ENCODE peak calls at places on chromosomes 11 and 22, in nine cellular contexts. J is nephron progenitor cell, Y is hepatocyte, V is pancreas, A is HL-60, Z is progenitor cell of endocrine pancreas, G is neural progenitor cell, S is ovary, B is dorsolateral prefrontal cortex. X is an unnamed sample.

GRCh38 chr22:44580176-44580575 is 82.1 kb upstream of the RTL6 start:
- DNase-seq in Y (no peak), Z (no peak), J (no peak), S (peak; percentile 5), V (no peak), A (no peak), G (no peak), B (no peak), X (no peak)

GRCh38 chr11:107203656-107204055 is 185.4 kb upstream of the GUCY1A2 start:
- DNase-seq in J (no peak), A (peak; percentile 61), S (no peak), Y (peak; percentile 40), V (no peak), G (no peak), Z (no peak), B (no peak), X (no peak)

GRCh38 chr22:23591846-23592245 is 11.8 kb upstream of the IGLL1 start:
- DNase-seq in Z (no peak), J (no peak), A (no peak), V (no peak), B (no peak), S (peak; percentile 80), Y (no peak), G (no peak), X (no peak)

GRCh38 chr11:117146521-117146920 is 2.4 kb downstream of the PAFAH1B2 start:
- DNase-seq in J (no peak), Z (no peak), Y (no peak), S (no peak), V (no peak), A (peak; percentile 18), B (no peak), G (no peak), X (no peak)

GRCh38 chr11:124878497-124879228 is 13.4 kb downstream of the ROBO3 start:
- DNase-seq in G (no peak), Y (no peak), B (no peak), A (no peak), V (no peak), J (no peak), Z (no peak), S (no peak), X (no peak)

GRCh38 chr11:45485070-45485716 is 180.2 kb downstream of the CHST1 start:
- DNase-seq in V (no peak), Z (no peak), S (no peak), A (no peak), G (no peak), Y (no peak), B (no peak), J (no peak), X (no peak)

GRCh38 chr11:79902493-79902892 is 461.7 kb upstream of the TENM4 start:
- DNase-seq in S (no peak), B (no peak), Y (peak; percentile 28), G (no peak), V (no peak), Z (no peak), A (no peak), J (no peak), X (no peak)

GRCh38 chr11:104870910-104871309 is 27.4 kb downstream of the CASP12 start:
- DNase-seq in G (no peak), S (no peak), Y (no peak), Z (no peak), J (no peak), A (no peak), V (no peak), B (no peak), X (no peak)

GRCh38 chr11:85694385-85694980 is 8.5 kb upstream of the CCDC89 start:
- DNase-seq in J (no peak), A (peak; percentile 13), G (peak; percentile 31), S (no peak), Z (no peak), B (no peak), V (no peak), Y (peak; percentile 63), X (peak; percentile 6)

GRCh38 chr22:24339452-24339747 is 68.8 kb downstream of the SPECC1L start:
- DNase-seq in B (no peak), J (no peak), G (no peak), S (no peak), A (no peak), Z (no peak), V (no peak), Y (no peak), X (no peak)

GRCh38 chr11:128172046-128172878 is 415.1 kb downstream of the ETS1 start:
- DNase-seq in A (peak; percentile 63), S (peak; percentile 83), Z (peak; percentile 57), G (peak; percentile 85), J (peak; percentile 87), B (peak; percentile 59), Y (peak; percentile 89), V (peak; percentile 55), X (peak; percentile 77)
- TF ChIP-seq CTCF in A (peak; percentile 43), S (peak; percentile 59), Z (peak; percentile 89), G (peak; percentile 91), J (peak; percentile 84), B (peak; percentile 84), Y (peak; percentile 80), V (peak; percentile 65), X (peak; percentile 57)

GRCh38 chr22:33653525-33654063 is 266.7 kb downstream of the LARGE1 start:
- DNase-seq in Y (no peak), V (no peak), Z (no peak), A (no peak), S (no peak), J (no peak), G (no peak), B (no peak), X (no peak)
- TF ChIP-seq CTCF in Y (no peak), V (no peak), Z (no peak), A (no peak), S (no peak), J (no peak), G (no peak), B (no peak), X (no peak)

GRCh38 chr11:60633645-60634044 is 65.8 kb upstream of the MS4A8 start:
- DNase-seq in B (no peak), J (no peak), Y (no peak), A (no peak), G (no peak), S (no peak), Z (no peak), V (no peak), X (no peak)

GRCh38 chr11:60631939-60632338 is 67.5 kb upstream of the MS4A8 start:
- DNase-seq in B (no peak), Z (no peak), J (no peak), Y (no peak), V (no peak), A (no peak), G (no peak), S (no peak), X (no peak)

GRCh38 chr11:60629399-60629798 is 70.0 kb upstream of the MS4A8 start:
- DNase-seq in A (no peak), Y (no peak), V (no peak), G (no peak), S (no peak), J (no peak), B (no peak), Z (no peak), X (no peak)

GRCh38 chr11:60634151-60634550 is 65.3 kb upstream of the MS4A8 start:
- DNase-seq in J (peak; percentile 15), B (no peak), Z (no peak), G (peak; percentile 57), S (no peak), Y (no peak), V (no peak), A (no peak), X (peak; percentile 10)
- TF ChIP-seq CTCF in J (peak; percentile 41), B (no peak), Z (peak; percentile 51), G (peak; percentile 59), S (no peak), Y (peak; percentile 18), V (no peak), A (peak; percentile 3), X (no peak)

DNA sequence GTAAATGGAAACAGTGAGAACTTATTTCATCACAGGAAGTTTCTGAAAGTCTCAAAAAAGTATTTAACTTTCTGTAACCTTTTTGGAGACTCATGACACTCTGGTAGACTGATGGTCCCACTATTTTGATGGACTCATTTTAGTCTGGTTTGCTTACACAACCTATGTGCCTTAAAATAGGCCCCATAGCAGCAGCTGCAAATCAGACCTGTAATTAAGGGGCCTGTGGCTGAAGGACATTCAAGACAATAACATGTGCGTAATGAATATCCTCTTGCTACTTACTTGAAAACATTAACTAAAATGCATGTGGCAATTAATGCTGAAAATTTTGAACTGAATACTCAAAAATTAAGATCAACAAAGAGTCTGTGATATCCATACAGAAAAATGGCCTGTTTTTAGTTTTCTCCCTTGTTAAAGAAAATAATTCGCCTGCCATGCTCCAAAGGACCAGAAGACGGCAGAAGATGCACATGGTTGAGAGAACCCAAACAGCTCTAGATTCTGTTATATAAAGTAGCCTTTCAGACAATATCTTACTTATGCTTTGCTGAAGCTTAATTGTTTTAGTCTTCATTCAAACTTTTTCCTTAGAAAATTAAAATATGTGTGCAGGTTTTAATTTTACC is 568.5 kb downstream of the KCNA4 start:
- DNase-seq in V (no peak), Z (no peak), A (peak; percentile 13), Y (peak; percentile 47), S (no peak), B (no peak), J (peak; percentile 9), G (peak; percentile 52), X (no peak)
- TF ChIP-seq CTCF in V (no peak), Z (peak; percentile 83), A (peak; percentile 29), Y (peak; percentile 75), S (no peak), B (peak; percentile 66), J (peak; percentile 78), G (peak; percentile 68), X (peak; percentile 14)

DNA sequence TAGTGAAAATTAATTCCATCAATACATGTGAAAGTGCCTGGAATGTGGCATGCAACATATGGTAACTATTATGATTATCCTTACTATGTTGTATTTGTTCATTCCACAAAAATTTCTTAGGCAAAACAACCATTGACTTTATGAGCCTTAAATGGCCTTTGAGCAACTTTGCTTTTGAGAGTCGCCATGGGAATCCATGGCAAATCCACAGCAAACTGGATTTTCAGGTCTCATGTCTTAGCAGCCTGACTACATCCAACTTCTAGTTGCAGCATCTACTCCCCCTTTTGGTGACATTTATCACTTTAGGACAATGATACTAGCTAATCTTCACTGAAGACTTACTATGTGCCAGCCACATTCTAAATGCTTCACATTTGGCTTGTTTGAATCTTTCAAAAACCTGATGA is 56.8 kb downstream of the SLC1A2 start:
- DNase-seq in G (no peak), J (no peak), V (no peak), B (no peak), Y (no peak), Z (no peak), S (no peak), A (no peak), X (no peak)
- TF ChIP-seq CTCF in G (no peak), J (no peak), V (no peak), B (no peak), Y (no peak), Z (no peak), S (no peak), A (no peak), X (no peak)